ENCODE peak calls at places on chromosomes 1 and 21, in eight cellular contexts. R is heart left ventricle, E is IMR-90, P is GM06990, D is GM23338, U is fibroblast of lung, X is lung, H is left ventricle myocardium inferior. G is an unnamed sample.

GRCh38 chr1:240293706-240294105 is 202.0 kb downstream of the FMN2 start:
- DNase-seq in D (no peak), R (no peak), P (no peak), U (peak; percentile 15), E (peak; percentile 18), X (no peak), H (no peak), G (no peak)

GRCh38 chr1:41486053-41486891 is 1.8 kb upstream of the EDN2 start:
- DNase-seq in R (peak; percentile 20), H (no peak), D (peak; percentile 24), X (no peak), P (no peak), U (peak; percentile 91), E (peak; percentile 59), G (no peak)

GRCh38 chr1:204046346-204046745 is 26.6 kb upstream of the SOX13 start:
- DNase-seq in P (no peak), D (no peak), U (no peak), X (no peak), E (no peak), R (no peak), H (no peak), G (no peak)

GRCh38 chr1:53693773-53694717 is 44.9 kb downstream of the GLIS1 start:
- DNase-seq in D (no peak), R (no peak), X (no peak), P (no peak), E (peak; percentile 44), U (peak; percentile 29), H (no peak), G (no peak)

GRCh38 chr1:206479164-206480125 is 9.2 kb downstream of the IKBKE start:
- DNase-seq in D (peak; percentile 92), E (peak; percentile 82), P (no peak), H (peak; percentile 56), U (peak; percentile 67), X (peak; percentile 65), R (no peak), G (no peak)

GRCh38 chr1:110548381-110548780 is 29.4 kb upstream of the KCNA10 start:
- DNase-seq in H (no peak), E (peak; percentile 8), R (no peak), D (peak; percentile 75), P (no peak), X (no peak), U (no peak), G (no peak)

GRCh38 chr1:23402286-23403037 is 22.1 kb downstream of the TCEA3 start:
- DNase-seq in D (no peak), R (no peak), H (no peak), P (no peak), E (no peak), X (no peak), U (no peak), G (no peak)

GRCh38 chr21:14273736-14274538 is 58.0 kb downstream of the RBM11 start:
- DNase-seq in D (peak; percentile 72), X (peak; percentile 85), E (no peak), P (no peak), H (peak; percentile 65), R (peak; percentile 79), U (no peak), G (no peak)

GRCh38 chr21:43372663-43373386 is 54.1 kb downstream of the SIK1 start:
- DNase-seq in X (peak; percentile 76), P (no peak), H (no peak), E (no peak), R (no peak), D (no peak), U (peak; percentile 25), G (no peak)

GRCh38 chr1:224127925-224128819 is 14.3 kb downstream of the FBXO28 start:
- DNase-seq in E (peak; percentile 67), H (no peak), R (no peak), X (no peak), P (no peak), U (peak; percentile 69), D (no peak), G (peak; percentile 26)

GRCh38 chr1:235366286-235366685 is 941 bp upstream of the TBCE start:
- DNase-seq in U (no peak), X (no peak), P (no peak), E (no peak), R (no peak), H (no peak), D (no peak), G (no peak)

GRCh38 chr1:167328762-167329483 is 108.2 kb downstream of the POU2F1 start:
- DNase-seq in P (peak; percentile 66), U (peak; percentile 28), R (no peak), E (peak; percentile 0), X (no peak), H (no peak), D (peak; percentile 56), G (no peak)

GRCh38 chr1:169486281-169486904 is 649 bp upstream of the SLC19A2 start:
- DNase-seq in E (peak; percentile 66), U (peak; percentile 74), X (no peak), D (no peak), R (no peak), P (no peak), H (no peak), G (no peak)

GRCh38 chr1:231240531-231240882 is 505 bp upstream of the GNPAT start:
- DNase-seq in H (no peak), R (no peak), E (peak; percentile 15), D (no peak), X (no peak), P (no peak), U (peak; percentile 12), G (no peak)

GRCh38 chr1:153343811-153344717 is 4.6 kb downstream of the PGLYRP4 start:
- DNase-seq in P (no peak), D (no peak), R (no peak), X (no peak), E (no peak), H (no peak), U (no peak), G (no peak)

GRCh38 chr1:23627065-23627464 is 64.5 kb upstream of the RPL11 start:
- DNase-seq in U (no peak), R (no peak), P (no peak), X (peak; percentile 46), H (no peak), E (no peak), D (no peak), G (no peak)

GRCh38 chr21:33546076-33546475 is 3.2 kb downstream of the SON start:
- DNase-seq in U (no peak), X (no peak), R (no peak), H (no peak), D (no peak), E (no peak), P (no peak), G (no peak)

GRCh38 chr1:27960762-27961645 is 1.2 kb downstream of the XKR8 start:
- DNase-seq in D (no peak), H (no peak), U (no peak), X (no peak), E (no peak), P (no peak), R (no peak), G (no peak)

GRCh38 chr21:34967509-34968289 is 81.4 kb downstream of the RUNX1 start:
- DNase-seq in D (no peak), P (no peak), U (no peak), H (no peak), X (no peak), E (peak; percentile 35), R (no peak), G (no peak)

GRCh38 chr1:99814373-99814900 is 35.7 kb upstream of the AGL start:
- DNase-seq in P (no peak), H (no peak), R (no peak), E (no peak), D (no peak), X (no peak), U (no peak), G (no peak)

GRCh38 chr21:32137266-32137665 is 141.6 kb downstream of the MIS18A start:
- DNase-seq in P (no peak), X (no peak), E (no peak), R (no peak), D (no peak), U (no peak), H (no peak), G (no peak)

GRCh38 chr1:158355773-158356172 is 2.1 kb downstream of the CD1E start:
- DNase-seq in R (no peak), P (no peak), D (no peak), U (no peak), E (no peak), H (no peak), X (no peak), G (no peak)
- H3K4me3 ChIP-seq in R (no peak overlapping the region), P (no peak overlapping the region), D (no peak overlapping the region), U (no peak overlapping the region), E (no peak overlapping the region), H (no peak overlapping the region), X (no peak overlapping the region), G (no peak overlapping the region)

DNA sequence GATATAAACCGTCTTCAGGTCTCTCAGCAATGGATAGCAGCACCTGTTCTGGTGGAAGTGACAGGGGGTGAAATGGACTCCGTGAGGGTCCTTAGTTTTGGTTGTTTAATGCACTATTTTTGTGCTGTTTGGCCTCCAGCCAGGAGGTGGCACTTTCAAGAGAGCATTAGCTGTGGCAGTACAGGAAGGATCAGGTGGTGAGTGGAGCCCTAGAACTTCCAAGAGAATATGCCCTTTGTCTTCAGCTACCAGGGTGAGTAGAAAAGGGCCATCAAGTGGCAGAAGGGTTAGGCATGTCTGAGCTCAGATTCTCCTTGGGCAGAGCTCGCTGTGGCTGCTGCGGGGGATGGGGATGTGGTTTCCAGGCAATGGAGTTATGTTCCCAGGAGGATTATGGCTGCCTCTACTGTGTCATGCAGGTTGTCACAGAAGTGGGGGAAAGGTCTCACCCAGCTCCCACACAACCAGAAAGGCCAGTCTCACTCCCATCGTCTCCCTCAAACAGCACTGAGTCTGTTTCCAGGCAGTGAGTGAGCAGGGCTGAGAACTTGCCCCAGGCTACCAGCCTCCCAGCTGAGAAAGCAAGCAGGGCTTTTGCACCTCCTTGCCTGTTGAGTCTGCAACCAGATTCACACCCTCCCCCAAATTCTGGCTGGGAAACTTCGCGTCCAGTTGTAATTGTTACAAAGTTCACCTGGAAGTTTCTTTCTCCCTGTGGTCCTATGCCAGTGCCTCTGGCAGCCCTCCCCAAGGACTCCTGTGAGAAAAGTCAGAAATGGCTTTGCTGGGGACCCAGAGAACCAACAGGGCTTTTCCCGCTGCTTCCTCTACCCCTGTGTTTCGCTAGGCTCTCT is 39.1 kb upstream of the TTLL7 start:
- DNase-seq in X (no peak), D (peak; percentile 2), R (no peak), H (no peak), P (no peak), E (no peak), U (no peak), G (no peak)
- TF ChIP-seq CTCF in X (no peak), D (peak; percentile 21), R (no peak), H (no peak), P (no peak), E (no peak), U (no peak), G (no peak)

DNA sequence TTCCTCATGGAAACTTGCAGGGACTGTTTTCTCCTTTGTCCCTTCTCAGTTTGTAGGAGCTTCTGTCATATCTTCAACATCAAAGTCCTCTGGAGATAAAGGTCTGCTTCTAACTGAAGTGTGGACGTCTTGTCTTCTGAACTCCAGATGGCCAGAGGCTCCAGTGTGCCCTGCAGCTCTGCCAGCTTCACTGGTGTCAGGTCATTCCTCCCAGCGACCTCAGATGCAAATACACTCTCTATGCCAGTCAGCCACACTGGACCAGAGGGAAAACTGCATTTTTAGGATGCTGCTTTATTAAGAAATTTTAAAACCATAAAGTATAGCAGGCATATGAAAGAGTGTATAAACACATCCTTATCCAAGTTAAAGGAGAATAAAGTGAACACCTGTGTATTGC is 78.5 kb upstream of the ADAR start:
- DNase-seq in E (no peak), D (no peak), P (no peak), U (no peak), R (no peak), X (no peak), H (no peak), G (no peak)
- H3K27me3 ChIP-seq in E (peaks cover 38% of the 10 kb centered on the region), D (no peaks in the 10 kb centered on the region), P (no peaks in the 10 kb centered on the region), U (peaks cover 3% of the 10 kb centered on the region), R (no peaks in the 10 kb centered on the region), X (no peaks in the 10 kb centered on the region), H (peaks cover 10% of the 10 kb centered on the region), G (no peaks in the 10 kb centered on the region)

GRCh38 chr1:218374972-218375371 is 29.8 kb downstream of the TGFB2 start:
- DNase-seq in E (peak; percentile 56), X (no peak), H (no peak), U (peak; percentile 94), P (no peak), D (no peak), R (no peak), G (no peak)
- H3K4me3 ChIP-seq in E (no peak overlapping the region), X (no peak overlapping the region), H (no peak overlapping the region), U (no peak overlapping the region), P (no peak overlapping the region), D (no peak overlapping the region), R (no peak overlapping the region), G (no peak overlapping the region)